ENCODE peak calls at places on chromosomes 2 and 18, in six cellular contexts. I is uterus, M is heart right ventricle, Y is tibial nerve, A is neural progenitor cell, F is breast epithelium. J is an unnamed sample.

GRCh38 chr2:12715258-12715865 is 1.4 kb upstream of the TRIB2 start:
- DNase-seq in I (no peak), M (no peak), Y (no peak), A (no peak), F (no peak), J (no peak)

GRCh38 chr2:39215545-39215944 is 28.2 kb downstream of the CDKL4 start:
- DNase-seq in I (no peak), M (no peak), Y (no peak), A (no peak), F (no peak), J (no peak)

GRCh38 chr2:200179201-200179600 is 127.3 kb upstream of the SPATS2L start:
- DNase-seq in I (no peak), M (no peak), Y (no peak), A (no peak), F (no peak), J (no peak)

GRCh38 chr2:70381235-70381634 is 79.4 kb upstream of the FAM136A start:
- DNase-seq in I (no peak), M (no peak), Y (no peak), A (no peak), F (no peak), J (no peak)

GRCh38 chr2:12008425-12009061 is 262.1 kb downstream of the LPIN1 start:
- DNase-seq in I (no peak), M (no peak), Y (no peak), A (no peak), F (no peak), J (no peak)

GRCh38 chr2:180319586-180320405 is 312.7 kb upstream of the CWC22 start:
- DNase-seq in I (no peak), M (no peak), Y (no peak), A (no peak), F (no peak), J (no peak)

GRCh38 chr18:44958450-44958849 is 277.8 kb downstream of the SETBP1 start:
- DNase-seq in I (no peak), M (no peak), Y (no peak), A (no peak), F (no peak), J (no peak)

GRCh38 chr2:62265116-62265515 is 69.2 kb downstream of the B3GNT2 start:
- DNase-seq in I (no peak), M (no peak), Y (no peak), A (no peak), F (no peak), J (no peak)

GRCh38 chr2:191241418-191241817 is 3.8 kb upstream of the MYO1B start:
- DNase-seq in I (no peak), M (no peak), Y (no peak), A (no peak), F (no peak), J (no peak)

GRCh38 chr2:127157651-127158460 is 50.9 kb upstream of the BIN1 start:
- DNase-seq in I (no peak), M (no peak), Y (no peak), A (peak; percentile 73), F (no peak), J (no peak)

GRCh38 chr2:99754215-99754614 is 264.4 kb upstream of the REV1 start:
- DNase-seq in I (no peak), M (no peak), Y (no peak), A (no peak), F (no peak), J (no peak)

GRCh38 chr2:112459372-112459771 is 22.6 kb upstream of the TTL start:
- DNase-seq in I (no peak), M (no peak), Y (no peak), A (no peak), F (no peak), J (no peak)

GRCh38 chr2:63159262-63159661 is 108.6 kb downstream of the OTX1 start:
- DNase-seq in I (no peak), M (no peak), Y (no peak), A (no peak), F (no peak), J (no peak)

GRCh38 chr2:231714639-231715498 is 6.5 kb downstream of the PTMA start:
- DNase-seq in I (peak; percentile 80), M (peak; percentile 77), Y (no peak), A (peak; percentile 93), F (peak; percentile 72), J (peak; percentile 74)

GRCh38 chr2:157627594-157628281 is 926 bp downstream of the ACVR1C start:
- DNase-seq in I (no peak), M (no peak), Y (no peak), A (peak; percentile 44), F (no peak), J (peak; percentile 19)

GRCh38 chr2:239276813-239277193 is 124.0 kb downstream of the HDAC4 start:
- DNase-seq in I (no peak), M (no peak), Y (no peak), A (no peak), F (no peak), J (no peak)

GRCh38 chr2:184646177-184646576 is 47.8 kb downstream of the ZNF804A start:
- DNase-seq in I (no peak), M (no peak), Y (no peak), A (peak; percentile 2), F (no peak), J (no peak)

GRCh38 chr2:6917071-6917760 is at the start of gene RNF144A:
- DNase-seq in I (peak; percentile 51), M (peak; percentile 36), Y (peak; percentile 44), A (peak; percentile 88), F (no peak), J (peak; percentile 44)

GRCh38 chr2:200763422-200763821 is 48.3 kb upstream of the BZW1 start:
- DNase-seq in I (no peak), M (no peak), Y (no peak), A (no peak), F (no peak), J (no peak)

GRCh38 chr2:83695037-83695436 is 764.0 kb downstream of the SUCLG1 start:
- DNase-seq in I (no peak), M (no peak), Y (no peak), A (no peak), F (peak; percentile 27), J (no peak)

GRCh38 chr2:50719837-50720694 is 311.9 kb downstream of the NRXN1 start:
- DNase-seq in I (no peak), M (no peak), Y (no peak), A (no peak), F (no peak), J (no peak)

GRCh38 chr2:221203138-221203537 is 369.0 kb downstream of the EPHA4 start:
- DNase-seq in I (no peak), M (no peak), Y (no peak), A (no peak), F (no peak), J (no peak)

GRCh38 chr2:37683926-37684780 is 12.7 kb upstream of the CDC42EP3 start:
- DNase-seq in I (no peak), M (no peak), Y (no peak), A (no peak), F (no peak), J (no peak)

GRCh38 chr2:211144078-211144477 is 587.7 kb downstream of the CPS1 start:
- DNase-seq in I (no peak), M (no peak), Y (no peak), A (no peak), F (no peak), J (no peak)

GRCh38 chr2:204431529-204431928 is 113.7 kb upstream of the PARD3B start:
- DNase-seq in I (no peak), M (no peak), Y (no peak), A (no peak), F (no peak), J (no peak)

GRCh38 chr2:33212151-33212550 is 264.3 kb upstream of the RASGRP3 start:
- DNase-seq in I (no peak), M (no peak), Y (no peak), A (no peak), F (no peak), J (no peak)

GRCh38 chr18:79625195-79625923 is 54.2 kb upstream of the CTDP1 start:
- DNase-seq in I (peak; percentile 9), M (no peak), Y (no peak), A (no peak), F (no peak), J (no peak)

GRCh38 chr2:160092445-160092844 is 30.0 kb upstream of the PLA2R1 start:
- DNase-seq in I (no peak), M (no peak), Y (no peak), A (no peak), F (no peak), J (no peak)
- H3K9me3 ChIP-seq in I (peaks cover 21% of the 10 kb centered on the region), M (peaks cover 60% of the 10 kb centered on the region), Y (no peaks in the 10 kb centered on the region), A (peaks cover 7% of the 10 kb centered on the region), F (peaks cover 34% of the 10 kb centered on the region), J (peaks cover 19% of the 10 kb centered on the region)

GRCh38 chr2:1755436-1756191 is 11.3 kb upstream of the PXDN start:
- DNase-seq in I (no peak), M (no peak), Y (no peak), A (no peak), F (no peak), J (no peak)
- H3K9me3 ChIP-seq in I (no peaks in the 10 kb centered on the region), M (peaks cover 8% of the 10 kb centered on the region), Y (no peaks in the 10 kb centered on the region), A (no peaks in the 10 kb centered on the region), F (no peaks in the 10 kb centered on the region), J (no peaks in the 10 kb centered on the region)

GRCh38 chr2:468631-469310 is 180.9 kb upstream of the ALKAL2 start:
- DNase-seq in I (no peak), M (no peak), Y (no peak), A (no peak), F (no peak), J (no peak)

GRCh38 chr2:467101-467500 is 179.2 kb upstream of the ALKAL2 start:
- DNase-seq in I (no peak), M (no peak), Y (no peak), A (no peak), F (no peak), J (no peak)

GRCh38 chr2:467892-468630 is 180.2 kb upstream of the ALKAL2 start:
- DNase-seq in I (no peak), M (no peak), Y (no peak), A (peak; percentile 52), F (no peak), J (no peak)

GRCh38 chr2:469521-469920 is 181.6 kb upstream of the ALKAL2 start:
- DNase-seq in I (no peak), M (no peak), Y (no peak), A (no peak), F (no peak), J (no peak)

GRCh38 chr2:467543-467891 is 179.6 kb upstream of the ALKAL2 start:
- DNase-seq in I (no peak), M (no peak), Y (no peak), A (no peak), F (no peak), J (no peak)
- H3K9me3 ChIP-seq in I (no peaks in the 10 kb centered on the region), M (no peaks in the 10 kb centered on the region), Y (no peaks in the 10 kb centered on the region), A (no peaks in the 10 kb centered on the region), F (no peaks in the 10 kb centered on the region), J (no peaks in the 10 kb centered on the region)

DNA sequence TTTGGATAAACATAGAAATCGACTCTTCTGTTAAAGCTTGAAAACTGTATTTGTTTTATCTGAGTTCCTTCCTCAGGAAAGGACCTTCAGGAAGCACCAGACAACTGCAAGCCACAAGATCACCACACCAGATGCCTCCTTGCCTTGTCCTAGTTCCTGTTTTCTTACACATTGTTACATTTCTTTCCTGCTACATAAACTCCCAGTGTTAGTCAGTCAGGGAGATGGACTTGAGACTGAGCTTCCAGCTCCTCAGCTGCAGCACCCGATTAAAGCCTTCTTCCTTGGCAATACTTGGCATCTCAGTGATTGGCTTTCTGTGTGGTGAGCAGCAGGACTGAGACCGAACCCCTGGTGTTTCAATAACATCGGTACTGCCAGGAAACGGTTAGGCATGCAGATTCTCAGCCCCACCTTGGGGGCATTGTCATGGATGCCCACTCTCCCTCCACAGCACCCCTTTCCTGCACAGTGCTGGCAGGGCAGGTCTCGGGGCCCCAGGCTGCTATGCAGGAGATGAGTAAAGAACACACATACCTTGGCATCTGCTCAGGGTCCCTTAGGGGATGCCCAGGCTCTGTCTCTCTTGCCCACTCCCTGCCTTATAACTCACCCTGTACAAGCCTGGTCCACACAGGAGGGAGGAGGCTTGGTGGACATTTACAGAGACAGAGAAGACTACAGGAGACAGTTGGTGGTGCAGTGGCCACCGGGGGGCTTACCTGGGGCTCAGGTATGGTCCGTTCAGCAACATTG is 32.6 kb downstream of the ANKMY1 start:
- DNase-seq in I (no peak), M (no peak), Y (no peak), A (no peak), F (peak; percentile 6), J (no peak)
- H3K9me3 ChIP-seq in I (no peaks in the 10 kb centered on the region), M (peaks cover 30% of the 10 kb centered on the region), Y (no peaks in the 10 kb centered on the region), A (no peaks in the 10 kb centered on the region), F (peaks cover 4% of the 10 kb centered on the region), J (no peaks in the 10 kb centered on the region)

J was measured in effector memory CD4-positive, alpha-beta T cell.